ENCODE peak calls at places on chromosomes 6 and 20, in nine cellular contexts. G, Z, E, K, Q, A, S, D and M are unnamed samples.

GRCh38 chr6:82711105-82711829 is 347.6 kb downstream of the TPBG start:
- DNase-seq in G (no peak), Z (no peak), E (no peak), K (no peak), Q (no peak), A (no peak), S (no peak), D (no peak), M (no peak)

GRCh38 chr20:25484224-25484846 is 76.9 kb downstream of the GINS1 start:
- DNase-seq in G (no peak), Z (no peak), E (no peak), K (no peak), Q (no peak), A (no peak), S (no peak), D (no peak), M (no peak)

GRCh38 chr20:17560344-17561074 is 9.4 kb upstream of the DSTN start:
- DNase-seq in G (no peak), Z (no peak), E (no peak), K (no peak), Q (no peak), A (no peak), S (no peak), D (no peak), M (no peak)

GRCh38 chr6:43739642-43740091 is 30.3 kb upstream of the VEGFA start:
- DNase-seq in G (no peak), Z (no peak), E (no peak), K (no peak), Q (no peak), A (no peak), S (no peak), D (no peak), M (no peak)

GRCh38 chr20:50510706-50511401 is 671 bp downstream of the PTPN1 start:
- DNase-seq in G (no peak), Z (no peak), E (no peak), K (peak; percentile 54), Q (peak; percentile 66), A (no peak), S (peak; percentile 17), D (peak; percentile 51), M (peak; percentile 21)

GRCh38 chr6:137165375-137166246 is 7.8 kb downstream of the IL22RA2 start:
- DNase-seq in G (no peak), Z (no peak), E (peak; percentile 15), K (no peak), Q (no peak), A (no peak), S (no peak), D (no peak), M (no peak)

GRCh38 chr6:168967556-168967955 is 286.1 kb downstream of the THBS2 start:
- DNase-seq in G (no peak), Z (no peak), E (no peak), K (no peak), Q (no peak), A (no peak), S (no peak), D (no peak), M (no peak)

GRCh38 chr6:121645100-121645745 is 209.8 kb downstream of the GJA1 start:
- DNase-seq in G (no peak), Z (no peak), E (no peak), K (no peak), Q (no peak), A (no peak), S (no peak), D (no peak), M (no peak)

GRCh38 chr20:40160151-40160550 is 528.9 kb downstream of the MAFB start:
- DNase-seq in G (peak; percentile 41), Z (no peak), E (peak; percentile 10), K (peak; percentile 51), Q (peak; percentile 39), A (peak; percentile 58), S (no peak), D (peak; percentile 52), M (no peak)

GRCh38 chr20:20327756-20328155 is 40.1 kb upstream of the INSM1 start:
- DNase-seq in G (no peak), Z (no peak), E (no peak), K (no peak), Q (no peak), A (no peak), S (no peak), D (no peak), M (no peak)

GRCh38 chr6:37131104-37131959 is 38.6 kb upstream of the PIM1 start:
- DNase-seq in G (no peak), Z (no peak), E (peak; percentile 37), K (no peak), Q (peak; percentile 93), A (peak; percentile 75), S (no peak), D (peak; percentile 89), M (no peak)

GRCh38 chr6:113529191-113529590 is 328.0 kb upstream of the MARCKS start:
- DNase-seq in G (no peak), Z (no peak), E (no peak), K (no peak), Q (no peak), A (no peak), S (no peak), D (no peak), M (no peak)

GRCh38 chr6:80316655-80317332 is 210.3 kb downstream of the BCKDHB start:
- DNase-seq in G (no peak), Z (no peak), E (no peak), K (no peak), Q (no peak), A (no peak), S (no peak), D (no peak), M (no peak)

GRCh38 chr6:84156306-84156705 is 71.1 kb downstream of the CEP162 start:
- DNase-seq in G (no peak), Z (no peak), E (no peak), K (no peak), Q (no peak), A (no peak), S (no peak), D (no peak), M (no peak)

GRCh38 chr20:53215166-53215565 is 243.0 kb downstream of the TSHZ2 start:
- DNase-seq in G (no peak), Z (no peak), E (no peak), K (no peak), Q (no peak), A (no peak), S (no peak), D (no peak), M (no peak)

GRCh38 chr6:5090603-5091002 is 5.5 kb downstream of the PPP1R3G start:
- DNase-seq in G (no peak), Z (no peak), E (no peak), K (no peak), Q (no peak), A (no peak), S (no peak), D (no peak), M (no peak)

GRCh38 chr6:6659600-6660327 is 71.2 kb downstream of the LY86 start:
- DNase-seq in G (no peak), Z (no peak), E (no peak), K (no peak), Q (no peak), A (peak; percentile 46), S (no peak), D (no peak), M (no peak)

GRCh38 chr20:48275737-48276342 is 490.6 kb upstream of the SULF2 start:
- DNase-seq in G (no peak), Z (no peak), E (no peak), K (no peak), Q (no peak), A (no peak), S (peak; percentile 20), D (no peak), M (no peak)
- H3K4me3 ChIP-seq in G (no peak overlapping the region), Z (no peak overlapping the region), E (no peak overlapping the region), K (no peak overlapping the region), Q (no peak overlapping the region), A (no peak overlapping the region), S (no peak overlapping the region), D (no peak overlapping the region), M (no peak overlapping the region)

GRCh38 chr6:35043381-35043780 is 97.8 kb downstream of the TCP11 start:
- DNase-seq in G (no peak), Z (no peak), E (no peak), K (no peak), Q (no peak), A (no peak), S (no peak), D (no peak), M (no peak)
- H3K27ac ChIP-seq in G (no peak overlapping the region), Z (no peak overlapping the region), E (no peak overlapping the region), K (no peak overlapping the region), Q (no peak overlapping the region), A (no peak overlapping the region), S (no peak overlapping the region), D (peak overlapping the region; percentile 87), M (no peak overlapping the region)

DNA sequence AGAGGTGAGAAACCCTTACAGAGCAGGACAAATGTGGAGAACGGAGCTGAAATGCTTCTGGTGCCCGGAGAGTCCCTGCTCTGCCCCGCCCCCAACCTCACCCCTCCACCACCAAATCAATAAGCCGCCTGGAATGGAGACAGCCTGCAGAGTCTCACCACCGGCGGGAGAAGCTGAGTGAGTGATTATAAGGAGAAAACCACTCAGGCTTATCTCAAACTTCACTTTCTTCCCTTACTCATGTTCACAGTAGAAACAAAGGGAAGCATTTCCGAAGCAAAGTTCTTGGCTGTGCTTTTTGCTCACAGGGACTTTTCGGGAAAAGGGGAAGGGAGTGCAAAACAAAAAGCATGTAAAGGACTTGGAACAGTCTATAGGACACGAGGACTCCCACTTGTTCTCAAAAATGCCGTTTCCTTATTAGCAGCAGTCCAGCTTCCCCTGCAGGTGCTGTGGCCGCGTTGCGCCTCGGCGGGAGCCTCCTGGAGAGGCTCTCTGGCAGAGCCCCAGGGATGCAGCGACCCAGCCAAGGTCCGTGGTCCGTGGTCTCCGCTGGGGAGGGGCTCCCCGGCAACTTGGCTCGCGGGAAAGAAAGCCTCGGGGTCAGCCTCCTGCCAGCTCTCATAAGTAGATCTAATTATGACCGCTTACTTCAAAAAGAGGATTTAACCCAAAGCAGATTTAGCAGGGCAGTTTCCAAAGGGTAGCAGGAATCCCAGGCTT is 64.8 kb upstream of the TMEM30A start:
- DNase-seq in G (no peak), Z (no peak), E (no peak), K (no peak), Q (no peak), A (no peak), S (peak; percentile 68), D (peak; percentile 56), M (no peak)
- H3K4me3 ChIP-seq in G (peak overlapping the region; percentile 8), Z (no peak overlapping the region), E (no peak overlapping the region), K (no peak overlapping the region), Q (peak overlapping the region; percentile 47), A (peak overlapping the region; percentile 48), S (peak overlapping the region; percentile 67), D (peak overlapping the region; percentile 43), M (no peak overlapping the region)

GRCh38 chr6:95784019-95784418 is 206.7 kb downstream of the MANEA start:
- DNase-seq in G (no peak), Z (no peak), E (no peak), K (no peak), Q (no peak), A (no peak), S (no peak), D (no peak), M (no peak)
- H3K27ac ChIP-seq in G (no peak overlapping the region), Z (no peak overlapping the region), E (no peak overlapping the region), K (no peak overlapping the region), Q (no peak overlapping the region), A (no peak overlapping the region), S (no peak overlapping the region), D (no peak overlapping the region), M (no peak overlapping the region)